ENCODE peak calls at places on chromosomes 3 and 15, in seven cellular contexts. P, R, E, O, U, V and Z are unnamed samples.

GRCh38 chr3:55000946-55001345 is 73.1 kb upstream of the LRTM1 start:
- DNase-seq in O (no peak), P (no peak), R (no peak), V (no peak), E (no peak), U (no peak), Z (no peak)

GRCh38 chr3:61117045-61117898 is 134.0 kb downstream of the FHIT start:
- DNase-seq in O (no peak), P (no peak), V (no peak), U (no peak), E (no peak), R (no peak), Z (no peak)

GRCh38 chr15:56249080-56249479 is 5.4 kb upstream of the RFX7 start:
- DNase-seq in O (no peak), V (peak; percentile 62), E (peak; percentile 47), P (peak; percentile 80), U (no peak), R (peak; percentile 68), Z (peak; percentile 81)

GRCh38 chr3:51538115-51538458 is 432 bp upstream of the RAD54L2 start:
- DNase-seq in P (peak; percentile 9), R (no peak), O (no peak), E (peak; percentile 8), V (no peak), U (no peak), Z (no peak)

GRCh38 chr3:177126015-177126773 is 71.1 kb downstream of the TBL1XR1 start:
- DNase-seq in R (peak; percentile 75), V (peak; percentile 82), O (no peak), E (peak; percentile 97), P (peak; percentile 86), U (no peak), Z (peak; percentile 96)

GRCh38 chr3:128492353-128493220 is at the start of gene GATA2:
- DNase-seq in R (no peak), P (no peak), V (no peak), E (no peak), O (no peak), U (peak; percentile 80), Z (no peak)

GRCh38 chr3:45751537-45752242 is 44.6 kb downstream of the SLC6A20 start:
- DNase-seq in U (no peak), E (no peak), P (no peak), O (no peak), V (no peak), R (no peak), Z (no peak)

GRCh38 chr3:139534992-139535879 is 4.3 kb downstream of the RBP1 start:
- DNase-seq in R (peak; percentile 90), O (peak; percentile 72), U (peak; percentile 89), P (peak; percentile 84), V (peak; percentile 11), E (peak; percentile 92), Z (peak; percentile 97)

GRCh38 chr3:145719118-145719517 is 441.9 kb downstream of the PLOD2 start:
- DNase-seq in O (no peak), U (no peak), P (no peak), R (no peak), E (no peak), V (no peak), Z (no peak)

GRCh38 chr3:134644731-134645514 is 5.9 kb downstream of the KY start:
- DNase-seq in R (no peak), E (no peak), P (no peak), O (peak; percentile 33), V (no peak), U (no peak), Z (no peak)

GRCh38 chr15:76312540-76313174 is 1.4 kb upstream of the ETFA start:
- DNase-seq in V (peak; percentile 56), O (no peak), P (peak; percentile 13), U (no peak), E (no peak), R (no peak), Z (no peak)

GRCh38 chr15:33013827-33014445 is 180.6 kb downstream of the FMN1 start:
- DNase-seq in R (peak; percentile 51), E (peak; percentile 85), P (peak; percentile 50), V (peak; percentile 60), O (no peak), U (no peak), Z (peak; percentile 47)

GRCh38 chr3:46483799-46484198 is 14.0 kb upstream of the RTP3 start:
- DNase-seq in E (no peak), U (no peak), P (no peak), R (no peak), O (no peak), V (no peak), Z (no peak)

GRCh38 chr3:194577985-194578905 is 55.0 kb downstream of the TMEM44 start:
- DNase-seq in U (no peak), V (peak; percentile 81), P (peak; percentile 93), E (peak; percentile 96), R (peak; percentile 84), O (peak; percentile 32), Z (peak; percentile 96)

GRCh38 chr15:100770781-100771584 is 108.6 kb upstream of the ALDH1A3 start:
- DNase-seq in O (no peak), R (no peak), P (no peak), V (no peak), U (no peak), E (no peak), Z (no peak)

GRCh38 chr15:67548862-67549651 is 6.6 kb downstream of the MAP2K5 start:
- DNase-seq in O (peak; percentile 20), R (no peak), U (no peak), P (no peak), E (no peak), V (no peak), Z (no peak)

GRCh38 chr3:121786485-121786884 is 36.9 kb upstream of the GOLGB1 start:
- DNase-seq in R (peak; percentile 69), V (no peak), E (peak; percentile 61), U (no peak), O (no peak), P (peak; percentile 55), Z (peak; percentile 77)

GRCh38 chr3:192833177-192833890 is 84.3 kb downstream of the MB21D2 start:
- DNase-seq in U (no peak), O (no peak), R (peak; percentile 93), E (peak; percentile 87), P (peak; percentile 77), V (peak; percentile 87), Z (peak; percentile 91)

GRCh38 chr3:65713016-65713415 is 325.7 kb downstream of the MAGI1 start:
- DNase-seq in E (peak; percentile 80), P (peak; percentile 74), U (no peak), V (peak; percentile 97), R (peak; percentile 73), O (no peak), Z (peak; percentile 75)

GRCh38 chr3:32848215-32848614 is 30.4 kb downstream of the TRIM71 start:
- DNase-seq in P (no peak), R (no peak), E (no peak), U (no peak), V (no peak), O (no peak), Z (no peak)

GRCh38 chr3:166283856-166284255 is 446.6 kb upstream of the BCHE start:
- DNase-seq in O (no peak), V (peak; percentile 50), U (no peak), R (peak; percentile 87), E (peak; percentile 92), P (peak; percentile 87), Z (peak; percentile 92)

GRCh38 chr3:185253645-185254410 is at the start of gene EHHADH:
- DNase-seq in V (peak; percentile 63), P (peak; percentile 68), O (peak; percentile 85), R (peak; percentile 60), U (peak; percentile 82), E (peak; percentile 47), Z (peak; percentile 48)

GRCh38 chr3:171908731-171909130 is 65.6 kb downstream of the TMEM212 start:
- DNase-seq in P (peak; percentile 8), E (no peak), O (no peak), V (no peak), R (peak; percentile 9), U (no peak), Z (peak; percentile 65)

GRCh38 chr3:47404955-47405790 is 24.4 kb downstream of the PTPN23 start:
- DNase-seq in R (peak; percentile 62), V (peak; percentile 42), P (peak; percentile 46), U (no peak), E (peak; percentile 59), O (peak; percentile 53), Z (peak; percentile 71)

DNA sequence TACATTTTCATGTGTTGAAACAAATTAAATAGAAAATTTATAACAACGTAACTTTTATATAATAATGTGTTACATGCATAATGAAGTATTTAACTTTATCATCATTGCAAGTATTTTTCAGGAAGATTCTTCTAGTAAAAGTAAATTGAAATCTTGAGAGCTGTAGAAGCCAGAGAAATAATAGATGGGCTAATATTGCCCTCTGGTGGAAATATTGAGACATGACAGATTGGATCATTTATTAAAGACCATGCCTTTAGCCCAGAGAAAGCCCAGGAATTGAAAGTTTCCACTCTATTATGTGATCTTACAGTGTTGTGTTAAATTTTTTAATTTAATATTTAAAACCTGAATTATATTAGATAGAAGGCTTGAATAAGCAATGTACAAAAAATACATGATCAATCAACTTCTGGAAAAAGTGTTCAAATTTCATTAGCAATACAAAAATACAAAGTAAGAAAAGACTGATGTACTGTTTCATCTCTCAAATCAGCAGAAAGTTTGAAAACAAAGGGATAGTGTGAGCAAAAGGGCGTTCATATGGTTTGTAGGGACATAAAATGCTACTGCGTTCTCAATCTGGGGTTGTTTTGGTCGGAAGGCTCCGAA is 52.7 kb upstream of the SPTSSB start:
- DNase-seq in E (no peak), V (peak; percentile 37), U (no peak), R (peak; percentile 63), P (peak; percentile 65), O (no peak), Z (peak; percentile 66)
- TF ChIP-seq CTCF in E (peak; percentile 54), V (peak; percentile 71), U (peak; percentile 59), R (peak; percentile 36), P (peak; percentile 51), O (peak; percentile 78), Z (peak; percentile 50)

GRCh38 chr3:59817511-59817910 is 767.7 kb upstream of the CFAP20DC start:
- DNase-seq in O (no peak), V (no peak), E (no peak), U (no peak), P (no peak), R (no peak), Z (peak; percentile 11)
- H3K4me3 ChIP-seq in O (no peak overlapping the region), V (no peak overlapping the region), E (peak overlapping the region; percentile 43), U (no peak overlapping the region), P (no peak overlapping the region), R (no peak overlapping the region), Z (no peak overlapping the region)

GRCh38 chr3:124848300-124848699 is 38.9 kb downstream of the ITGB5 start:
- DNase-seq in R (no peak), E (no peak), O (no peak), P (no peak), V (no peak), U (no peak), Z (no peak)

GRCh38 chr3:124851136-124851535 is 36.0 kb downstream of the ITGB5 start:
- DNase-seq in P (peak; percentile 61), V (peak; percentile 44), O (no peak), U (no peak), E (no peak), R (no peak), Z (no peak)

GRCh38 chr3:124851905-124852304 is 35.3 kb downstream of the ITGB5 start:
- DNase-seq in V (no peak), R (no peak), E (no peak), U (no peak), P (no peak), O (no peak), Z (no peak)

GRCh38 chr3:124850212-124850611 is 37.0 kb downstream of the ITGB5 start:
- DNase-seq in U (no peak), E (peak; percentile 44), R (no peak), V (peak; percentile 33), O (no peak), P (no peak), Z (no peak)

GRCh38 chr3:124850633-124851032 is 36.5 kb downstream of the ITGB5 start:
- DNase-seq in R (no peak), O (no peak), E (peak; percentile 74), U (no peak), P (peak; percentile 57), V (peak; percentile 84), Z (peak; percentile 68)
- TF ChIP-seq CTCF in R (no peak), O (no peak), E (peak; percentile 3), U (no peak), P (no peak), V (peak; percentile 40), Z (no peak)

GRCh38 chr3:179606534-179607085 is 2.0 kb downstream of the NDUFB5 start:
- DNase-seq in O (no peak), E (no peak), U (no peak), V (peak; percentile 19), P (no peak), R (no peak), Z (peak; percentile 2)
- H3K4me3 ChIP-seq in O (no peak overlapping the region), E (no peak overlapping the region), U (no peak overlapping the region), V (no peak overlapping the region), P (no peak overlapping the region), R (no peak overlapping the region), Z (no peak overlapping the region)